ENCODE peak calls at places on chromosome 17, in nine cellular contexts. A is M059J; I is NCI-H2029 treated with DMSO at 0.1 percent for 48 hours; S is iPS-NIHi11; F is activated naive CD8-positive, alpha-beta T cell treated with anti-CD3 and anti-CD28 coated beads, Interleukin-2, amount 50 U/mL, for 16 hours; D is stimulated activated CD8-positive, alpha-beta memory T cell treated with anti-CD3 and anti-CD28 coated beads, Interleukin-12 subunit alpha, Interleukin-12 subunit beta, amount 100 ng/mL, for 1 hour; P is fibroblast of mammary gland; G is activated CD4-positive, alpha-beta T cell treated with anti-CD3 and anti-CD28 coated beads for 24 hours; C is heart right ventricle. X is an unnamed sample.

GRCh38 chr17:14793237-14793636 is 471.9 kb downstream of the PMP22 start:
- DNase-seq in A (peak), I (no peak), S (no peak), F (no peak), D (no peak), P (peak), G (no peak), C (no peak), X (peak)

GRCh38 chr17:74605361-74605760 is 13.3 kb upstream of the CD300LD start:
- DNase-seq in A (peak), I (no peak), S (no peak), F (no peak), D (no peak), P (peak), G (no peak), C (peak), X (peak)

GRCh38 chr17:45861185-45861584 is 16.5 kb downstream of the SPPL2C start:
- DNase-seq in A (no peak), I (no peak), S (no peak), F (no peak), D (no peak), P (no peak), G (no peak), C (no peak), X (no peak)

GRCh38 chr17:4796550-4796915 is 569 bp downstream of the PSMB6 start:
- DNase-seq in A (peak), I (no peak), S (peak), F (no peak), D (no peak), P (peak), G (no peak), C (no peak), X (peak)

GRCh38 chr17:16976686-16977550 is 5.0 kb upstream of the TNFRSF13B start:
- DNase-seq in A (no peak), I (no peak), S (no peak), F (no peak), D (no peak), P (no peak), G (no peak), C (no peak), X (no peak)

GRCh38 chr17:48555183-48555615 is 10.3 kb upstream of the HOXB2 start:
- DNase-seq in A (peak), I (peak), S (no peak), F (no peak), D (no peak), P (peak), G (no peak), C (no peak), X (peak)

GRCh38 chr17:5031365-5032082 is 3.7 kb downstream of the SLC52A1 start:
- DNase-seq in A (peak), I (no peak), S (peak), F (peak), D (peak), P (peak), G (peak), C (peak), X (peak)

GRCh38 chr17:79968116-79968515 is 67.6 kb downstream of the TBC1D16 start:
- DNase-seq in A (no peak), I (no peak), S (no peak), F (no peak), D (no peak), P (no peak), G (no peak), C (no peak), X (no peak)

GRCh38 chr17:69528035-69528434 is 113.5 kb downstream of the MAP2K6 start:
- DNase-seq in A (peak), I (no peak), S (no peak), F (no peak), D (no peak), P (no peak), G (no peak), C (no peak), X (no peak)

GRCh38 chr17:52537368-52537767 is 378.9 kb upstream of the CA10 start:
- DNase-seq in A (no peak), I (no peak), S (no peak), F (no peak), D (no peak), P (no peak), G (no peak), C (no peak), X (no peak)

GRCh38 chr17:9402590-9403199 is 172.9 kb downstream of the STX8 start:
- DNase-seq in A (peak), I (no peak), S (peak), F (no peak), D (no peak), P (peak), G (no peak), C (no peak), X (peak)

GRCh38 chr17:42050360-42051012 is at the start of gene C17orf113:
- DNase-seq in A (peak), I (no peak), S (peak), F (peak), D (peak), P (peak), G (no peak), C (peak), X (peak)

GRCh38 chr17:58277107-58277506 is 3.6 kb downstream of the MPO start:
- DNase-seq in A (peak), I (no peak), S (no peak), F (no peak), D (no peak), P (peak), G (peak), C (no peak), X (peak)

GRCh38 chr17:79651266-79651665 is 40.4 kb upstream of the RBFOX3 start:
- DNase-seq in A (no peak), I (no peak), S (peak), F (no peak), D (no peak), P (no peak), G (no peak), C (no peak), X (no peak)

GRCh38 chr17:70739046-70739445 is 569.7 kb downstream of the KCNJ2 start:
- DNase-seq in A (no peak), I (no peak), S (no peak), F (no peak), D (no peak), P (no peak), G (no peak), C (no peak), X (no peak)

GRCh38 chr17:34364741-34365140 is 1.7 kb upstream of the CCL1 start:
- DNase-seq in A (no peak), I (no peak), S (no peak), F (no peak), D (no peak), P (no peak), G (no peak), C (no peak), X (no peak)

GRCh38 chr17:30576326-30576861 is 99.2 kb downstream of the GOSR1 start:
- DNase-seq in A (no peak), I (no peak), S (no peak), F (no peak), D (no peak), P (no peak), G (no peak), C (no peak), X (no peak)

GRCh38 chr17:40980594-40980993 is 3.5 kb downstream of the KRT40 start:
- DNase-seq in A (no peak), I (no peak), S (no peak), F (no peak), D (no peak), P (peak), G (no peak), C (no peak), X (peak)

GRCh38 chr17:29205047-29205446 is 24.8 kb upstream of the MYO18A start:
- DNase-seq in A (no peak), I (no peak), S (no peak), F (no peak), D (no peak), P (no peak), G (no peak), C (peak), X (no peak)

GRCh38 chr17:920190-920589 is 59.4 kb downstream of the NXN start:
- DNase-seq in A (no peak), I (no peak), S (no peak), F (no peak), D (no peak), P (no peak), G (no peak), C (no peak), X (no peak)

GRCh38 chr17:76925333-76925935 is 57.2 kb downstream of the MGAT5B start:
- DNase-seq in A (no peak), I (no peak), S (no peak), F (no peak), D (no peak), P (no peak), G (no peak), C (peak), X (peak)

GRCh38 chr17:33816842-33817241 is 438.2 kb upstream of the CCL2 start:
- DNase-seq in A (no peak), I (no peak), S (no peak), F (no peak), D (no peak), P (no peak), G (no peak), C (no peak), X (no peak)

GRCh38 chr17:48542114-48542955 is 2.6 kb downstream of the HOXB2 start:
- DNase-seq in A (peak), I (no peak), S (no peak), F (no peak), D (no peak), P (peak), G (no peak), C (no peak), X (peak)

GRCh38 chr17:4643676-4644075 is 2.2 kb upstream of the ALOX15 start:
- DNase-seq in A (no peak), I (peak), S (no peak), F (no peak), D (no peak), P (no peak), G (no peak), C (no peak), X (no peak)

X was measured in EH.